ENCODE peak calls at places on chromosome 20, in eight cellular contexts. I is GM12865, P is MM.1S, V is A549, M is choroid plexus epithelial cell, X is Peyer's patch, H is heart left ventricle, L is hepatocyte. E is an unnamed sample.

GRCh38 chr20:62511915-62512610 is 36.3 kb upstream of the GATA5 start:
- DNase-seq in I (no peak), P (no peak), V (no peak), M (no peak), X (no peak), H (peak), L (no peak), E (no peak)

GRCh38 chr20:25275813-25276532 is 28.1 kb downstream of the PYGB start:
- DNase-seq in I (no peak), P (no peak), V (no peak), M (no peak), X (peak), H (peak), L (no peak), E (no peak)

GRCh38 chr20:35320396-35321126 is 28.3 kb upstream of the FAM83C start:
- DNase-seq in I (no peak), P (no peak), V (no peak), M (peak), X (no peak), H (no peak), L (peak), E (peak)

GRCh38 chr20:63739129-63740069 is at the start of gene SLC2A4RG:
- DNase-seq in I (peak), P (peak), V (peak), M (peak), X (peak), H (peak), L (peak), E (peak)

GRCh38 chr20:63381781-63382431 is 20.8 kb upstream of the CHRNA4 start:
- DNase-seq in I (no peak), P (no peak), V (peak), M (peak), X (no peak), H (no peak), L (peak), E (no peak)

GRCh38 chr20:2032168-2032567 is 38.3 kb upstream of the PDYN start:
- DNase-seq in I (no peak), P (no peak), V (no peak), M (peak), X (no peak), H (no peak), L (peak), E (no peak)

GRCh38 chr20:10557685-10558084 is 116.1 kb downstream of the JAG1 start:
- DNase-seq in I (no peak), P (no peak), V (no peak), M (no peak), X (no peak), H (no peak), L (no peak), E (no peak)

GRCh38 chr20:46764068-46764467 is 54.6 kb downstream of the SLC2A10 start:
- DNase-seq in I (no peak), P (no peak), V (no peak), M (no peak), X (no peak), H (no peak), L (no peak), E (no peak)

GRCh38 chr20:53639128-53639527 is 45.5 kb upstream of the ZNF217 start:
- DNase-seq in I (no peak), P (no peak), V (no peak), M (no peak), X (no peak), H (no peak), L (no peak), E (no peak)

GRCh38 chr20:52761867-52762266 is 210.3 kb upstream of the TSHZ2 start:
- DNase-seq in I (no peak), P (no peak), V (no peak), M (no peak), X (no peak), H (no peak), L (peak), E (no peak)

GRCh38 chr20:2149507-2149906 is 47.9 kb downstream of the STK35 start:
- DNase-seq in I (no peak), P (no peak), V (no peak), M (peak), X (no peak), H (no peak), L (no peak), E (peak)

GRCh38 chr20:327946-328563 is 2.7 kb downstream of the SOX12 start:
- DNase-seq in I (no peak), P (no peak), V (no peak), M (peak), X (no peak), H (no peak), L (peak), E (peak)

GRCh38 chr20:58895796-58896180 is 43.3 kb downstream of the GNAS start:
- DNase-seq in I (no peak), P (no peak), V (no peak), M (no peak), X (no peak), H (no peak), L (no peak), E (no peak)
- H3K4me3 ChIP-seq in I (no peak), P (no peak), V (no peak), M (peak), X (no peak), H (peak), L (no peak), E (peak)

DNA sequence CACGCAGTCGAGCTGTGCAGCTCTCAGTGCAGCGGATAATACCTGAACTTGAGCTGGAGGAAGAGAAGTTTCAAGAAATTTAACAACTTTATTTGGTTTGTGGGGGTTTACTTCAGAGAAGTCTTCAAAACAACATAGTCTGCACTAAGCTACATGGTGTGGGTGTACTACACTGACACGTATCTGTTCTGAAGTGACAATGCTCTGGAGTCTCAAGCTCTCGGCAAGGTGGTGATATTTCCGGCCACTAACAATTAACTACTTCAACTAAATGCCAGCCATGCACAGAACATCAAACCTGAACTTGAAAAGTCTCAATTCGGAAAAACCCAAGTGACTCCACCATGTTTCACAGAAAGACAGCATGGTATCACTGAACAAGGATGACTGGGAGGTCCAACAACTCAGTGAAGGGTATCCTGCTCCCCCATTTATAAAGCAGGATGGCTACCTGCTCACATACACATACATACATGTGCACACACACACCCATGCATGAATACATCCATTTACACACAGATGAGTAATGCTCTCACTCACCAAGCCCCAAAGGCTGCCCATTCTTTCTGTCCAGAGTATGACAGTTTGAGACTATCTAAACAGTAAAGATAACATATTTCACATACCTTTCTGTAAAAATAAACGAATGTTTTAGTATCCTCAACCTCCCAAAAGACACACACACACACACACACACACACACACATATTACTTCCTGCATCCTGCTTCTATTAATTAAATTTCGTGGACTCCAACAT is 15.4 kb upstream of the ANKRD60 start:
- DNase-seq in I (no peak), P (no peak), V (no peak), M (peak), X (no peak), H (no peak), L (no peak), E (no peak)
- H3K4me3 ChIP-seq in I (no peak), P (no peak), V (no peak), M (no peak), X (no peak), H (no peak), L (no peak), E (no peak)

GRCh38 chr20:48716086-48716485 is 111.7 kb downstream of the PREX1 start:
- DNase-seq in I (peak), P (no peak), V (no peak), M (no peak), X (no peak), H (no peak), L (no peak), E (no peak)

GRCh38 chr20:48717095-48717958 is 110.5 kb downstream of the PREX1 start:
- DNase-seq in I (peak), P (no peak), V (no peak), M (no peak), X (no peak), H (no peak), L (no peak), E (no peak)

GRCh38 chr20:48718914-48719578 is 108.8 kb downstream of the PREX1 start:
- DNase-seq in I (peak), P (no peak), V (no peak), M (no peak), X (peak), H (no peak), L (no peak), E (no peak)

GRCh38 chr20:48716541-48716940 is 111.3 kb downstream of the PREX1 start:
- DNase-seq in I (no peak), P (no peak), V (no peak), M (no peak), X (no peak), H (no peak), L (no peak), E (no peak)

DNA sequence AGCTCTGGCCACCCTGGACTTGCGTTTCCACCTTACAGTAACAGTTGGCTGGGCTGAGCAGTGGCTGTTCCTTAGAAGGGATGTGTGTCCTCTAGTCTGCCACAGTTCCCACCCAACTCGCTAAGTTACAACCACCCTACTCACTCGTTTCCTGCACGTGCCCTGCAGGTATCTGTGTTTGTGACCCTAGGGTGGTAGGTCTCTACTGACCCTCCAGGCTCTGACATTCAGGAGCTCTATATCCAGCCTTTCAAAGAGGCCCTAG is 109.9 kb downstream of the PREX1 start:
- DNase-seq in I (no peak), P (no peak), V (no peak), M (no peak), X (no peak), H (no peak), L (no peak), E (no peak)
- H3K4me3 ChIP-seq in I (no peak), P (no peak), V (no peak), M (no peak), X (no peak), H (no peak), L (no peak), E (no peak)

DNA sequence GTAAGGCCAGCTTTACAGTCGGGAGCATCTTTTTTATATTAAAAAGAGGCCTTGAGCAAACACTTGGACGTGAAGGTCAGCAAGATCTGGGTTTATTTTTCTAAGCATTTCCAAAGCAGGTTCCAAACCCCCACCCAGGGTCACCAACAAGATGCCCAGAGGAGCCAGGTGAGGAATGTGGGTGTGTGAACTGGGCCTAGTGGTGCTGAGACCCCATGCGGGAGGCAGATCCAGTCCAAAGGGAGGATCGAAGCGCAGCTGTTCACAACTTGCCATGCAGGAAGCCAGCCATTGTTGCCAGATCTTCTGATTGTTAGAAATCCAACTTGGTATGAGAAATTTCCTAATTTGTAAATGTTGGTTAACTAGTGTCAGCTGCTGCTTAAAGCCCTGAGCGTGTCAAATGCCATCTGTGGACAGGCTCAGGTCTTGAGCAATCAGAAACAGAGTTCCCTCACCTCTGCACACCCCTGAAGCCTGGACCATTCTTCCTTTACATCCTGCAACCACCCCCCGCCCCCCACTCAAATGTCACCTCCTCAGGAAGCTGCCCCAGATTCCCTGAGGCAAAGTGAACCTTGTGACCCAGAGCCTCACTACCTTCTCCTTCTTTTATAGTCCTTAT is 46.5 kb downstream of the NFATC2 start:
- DNase-seq in I (no peak), P (no peak), V (no peak), M (no peak), X (no peak), H (no peak), L (no peak), E (no peak)
- H3K4me3 ChIP-seq in I (no peak), P (no peak), V (no peak), M (no peak), X (no peak), H (no peak), L (no peak), E (no peak)

E was measured in cardiac fibroblast.